ENCODE peak calls at places on chromosome 22, in four cellular contexts. L is tibial artery, A is left lung, G is cardiac muscle cell. N is an unnamed sample.

GRCh38 chr22:50071432-50072166 is 13.5 kb upstream of the TTLL8 start:
- DNase-seq in A (peak), G (no peak), L (no peak), N (no peak)

GRCh38 chr22:33271390-33272161 is 213.4 kb upstream of the SYN3 start:
- DNase-seq in G (no peak), L (peak), A (no peak), N (no peak)

GRCh38 chr22:22359465-22359864 is 114.9 kb downstream of the VPREB1 start:
- DNase-seq in G (no peak), L (no peak), A (no peak), N (no peak)

GRCh38 chr22:27462190-27462589 is 339.4 kb downstream of the MN1 start:
- DNase-seq in G (no peak), L (no peak), A (no peak), N (no peak)

GRCh38 chr22:23548501-23549197 is 31.4 kb downstream of the IGLL1 start:
- DNase-seq in A (peak), G (no peak), L (no peak), N (no peak)

GRCh38 chr22:40324468-40325305 is 21.6 kb upstream of the ADSL start:
- DNase-seq in L (no peak), A (no peak), G (no peak), N (no peak)

GRCh38 chr22:34877506-34877905 is 188.5 kb upstream of the ISX start:
- DNase-seq in L (no peak), G (no peak), A (no peak), N (no peak)

GRCh38 chr22:35921777-35922176 is 106.8 kb downstream of the RBFOX2 start:
- DNase-seq in G (peak), L (peak), A (no peak), N (peak)

GRCh38 chr22:36860821-36861659 is at the start of gene NCF4:
- DNase-seq in A (peak), L (peak), G (no peak), N (no peak)

GRCh38 chr22:48350456-48350855 is 1477.2 kb downstream of the BRD1 start:
- DNase-seq in A (no peak), G (no peak), L (no peak), N (no peak)

GRCh38 chr22:23122216-23122957 is 19.4 kb downstream of the RSPH14 start:
- DNase-seq in A (peak), G (no peak), L (no peak), N (no peak)

GRCh38 chr22:37953062-37953436 is 352 bp downstream of the C22orf23 start:
- DNase-seq in L (no peak), A (no peak), G (no peak), N (no peak)

GRCh38 chr22:37212174-37212906 is at the start of gene SSTR3:
- DNase-seq in G (peak), A (no peak), L (no peak), N (no peak)

GRCh38 chr22:23621082-23621780 is 10.9 kb downstream of the DRICH1 start:
- DNase-seq in A (no peak), L (no peak), G (peak), N (no peak)

GRCh38 chr22:40156001-40156516 is 21.7 kb upstream of the TNRC6B start:
- DNase-seq in G (peak), A (no peak), L (no peak), N (no peak)

GRCh38 chr22:37742374-37743092 is 45.7 kb downstream of the TRIOBP start:
- DNase-seq in L (peak), G (no peak), A (no peak), N (no peak)

GRCh38 chr22:39535302-39535805 is 2.8 kb upstream of the RPS19BP1 start:
- DNase-seq in A (no peak), G (no peak), L (no peak), N (no peak)

GRCh38 chr22:48576333-48577013 is 1251.2 kb downstream of the BRD1 start:
- DNase-seq in L (no peak), G (peak), A (peak), N (no peak)

GRCh38 chr22:37582526-37582925 is 2.6 kb upstream of the LGALS2 start:
- DNase-seq in G (no peak), A (no peak), L (no peak), N (no peak)

GRCh38 chr22:48427731-48428211 is 1399.9 kb downstream of the BRD1 start:
- DNase-seq in A (peak), G (no peak), L (no peak), N (peak)

GRCh38 chr22:17638182-17638431 is 450 bp upstream of the BCL2L13 start:
- DNase-seq in L (peak), G (no peak), A (no peak), N (no peak)

GRCh38 chr22:19730141-19730661 is 6.9 kb downstream of the GP1BB start:
- DNase-seq in A (no peak), G (no peak), L (no peak), N (no peak)
- H3K4me3 ChIP-seq in A (no peak), G (no peak), L (no peak), N (no peak)

GRCh38 chr22:46072030-46072881 is 78.1 kb upstream of the PPARA start:
- DNase-seq in L (peak), G (no peak), A (peak), N (peak)

GRCh38 chr22:46075764-46076531 is 74.4 kb upstream of the PPARA start:
- DNase-seq in A (peak), L (peak), G (no peak), N (peak)

GRCh38 chr22:46074771-46075551 is 75.4 kb upstream of the PPARA start:
- DNase-seq in G (no peak), A (peak), L (peak), N (no peak)

GRCh38 chr22:46072981-46073682 is 77.2 kb upstream of the PPARA start:
- DNase-seq in A (peak), L (peak), G (no peak), N (peak)

GRCh38 chr22:46073683-46074504 is 76.4 kb upstream of the PPARA start:
- DNase-seq in G (peak), A (peak), L (peak), N (no peak)
- H3K27ac ChIP-seq in G (no peak), A (peak), L (peak), N (peak)

GRCh38 chr22:41920271-41920976 is 5.5 kb upstream of the SHISA8 start:
- DNase-seq in A (no peak), L (no peak), G (no peak), N (no peak)
- H3K4me3 ChIP-seq in A (no peak), L (peak), G (no peak), N (peak)

DNA sequence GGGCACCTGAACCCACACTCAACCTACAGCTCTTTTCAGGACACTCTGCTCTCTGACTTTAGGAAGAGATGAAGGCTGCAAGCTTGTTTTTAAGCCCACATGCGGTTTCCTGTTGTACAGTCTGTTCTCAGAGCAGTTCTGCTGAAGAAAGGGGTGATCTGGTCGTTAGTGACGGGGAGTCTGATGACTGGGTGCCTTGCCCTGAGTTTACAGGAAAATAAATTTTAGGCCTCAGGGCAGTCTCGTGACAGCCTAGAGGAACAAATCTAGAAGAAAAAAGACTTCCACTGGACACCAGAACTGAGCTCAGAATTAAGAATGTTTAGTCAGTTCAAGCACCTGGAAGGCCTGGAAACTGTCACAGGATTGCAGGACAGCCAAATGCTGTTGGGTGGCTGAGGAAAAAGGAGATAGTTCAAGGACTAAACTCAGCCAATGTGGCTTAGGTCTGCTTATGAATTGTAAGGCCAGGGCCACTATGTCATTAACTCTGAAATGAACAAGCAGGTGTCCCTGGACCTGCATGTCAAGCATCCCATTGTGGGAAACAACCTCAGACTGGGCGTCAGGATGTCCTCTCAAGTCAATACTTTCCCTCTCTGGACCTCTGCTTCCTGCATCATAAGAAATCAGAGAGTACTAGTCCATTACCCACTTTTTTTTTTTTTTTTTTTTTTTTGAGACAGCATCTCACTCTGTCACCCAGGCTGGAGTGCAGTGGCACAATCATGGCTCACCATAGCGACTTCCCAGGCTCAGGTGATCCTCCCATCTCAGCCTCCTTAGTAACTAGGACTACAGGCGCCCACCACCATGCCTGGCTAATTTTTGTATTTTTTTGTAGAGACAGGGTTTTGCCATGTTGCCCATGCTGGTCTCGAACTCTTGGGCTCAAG is 5.7 kb downstream of the PIK3IP1 start:
- DNase-seq in L (peak), G (peak), A (no peak), N (no peak)
- H3K27ac ChIP-seq in L (no peak), G (peak), A (peak), N (peak)

DNA sequence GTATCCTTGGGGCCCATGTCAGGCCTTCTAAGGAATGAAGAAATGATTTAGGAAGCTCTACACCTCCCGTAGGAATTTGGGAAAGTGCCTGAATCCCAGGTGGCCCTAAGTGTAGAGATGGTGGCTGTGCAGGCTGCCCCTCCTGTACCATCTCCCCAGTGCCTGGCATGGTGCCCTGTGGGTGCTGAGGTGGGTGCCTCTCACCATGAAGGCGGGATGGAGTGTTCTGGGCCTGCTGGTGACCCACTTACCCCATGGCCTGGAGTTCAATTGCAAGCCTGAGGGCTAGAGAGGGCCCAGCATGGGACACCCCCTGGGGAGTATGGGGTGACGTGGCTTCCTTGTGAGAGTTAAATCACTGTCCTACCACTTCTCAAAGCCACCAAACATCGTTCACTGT is 19.8 kb downstream of the SAMM50 start:
- DNase-seq in L (no peak), A (no peak), G (no peak), N (no peak)
- H3K4me3 ChIP-seq in L (no peak), A (no peak), G (no peak), N (no peak)

N was measured in breast epithelium.